ENCODE peak calls at places on chromosome 5, in four cellular contexts. K is HepG2, X is K562, G is HCT116. Z is an unnamed sample.
A peak's percentile ranks its signal among the peaks of the same experiment; 100 is the strongest.

GRCh38 chr5:158874814-158875213 is 224.9 kb downstream of the EBF1 start:
- DNase-seq in G (no peak), K (no peak), X (no peak), Z (no peak)

GRCh38 chr5:93395010-93395409 is 186.0 kb downstream of the NR2F1-AS1 start:
- DNase-seq in K (no peak), X (no peak), G (no peak), Z (no peak)

GRCh38 chr5:138180183-138180782 is 1.4 kb downstream of the KIF20A start:
- DNase-seq in X (peak; percentile 48), G (peak; percentile 52), K (peak; percentile 73), Z (no peak)

GRCh38 chr5:126755593-126755992 is 21.3 kb upstream of the LMNB1 start:
- DNase-seq in K (no peak), X (no peak), G (no peak), Z (no peak)

GRCh38 chr5:43281840-43282658 is 31.2 kb downstream of the HMGCS1 start:
- DNase-seq in K (no peak), G (no peak), X (peak; percentile 61), Z (no peak)

GRCh38 chr5:69309380-69309779 is 23.2 kb downstream of the CCDC125 start:
- DNase-seq in X (no peak), K (no peak), G (no peak), Z (no peak)

GRCh38 chr5:76709762-76710161 is 6.2 kb upstream of the F2R start:
- DNase-seq in X (no peak), G (no peak), K (no peak), Z (no peak)

GRCh38 chr5:91357806-91358205 is 25.3 kb downstream of the ARRDC3 start:
- DNase-seq in G (no peak), X (no peak), K (no peak), Z (no peak)

GRCh38 chr5:132053483-132053882 is 7.0 kb upstream of the IL3 start:
- DNase-seq in K (no peak), G (no peak), X (no peak), Z (no peak)

GRCh38 chr5:157143127-157143959 is 678 bp upstream of the MED7 start:
- DNase-seq in X (peak; percentile 27), G (no peak), K (no peak), Z (no peak)

GRCh38 chr5:60492958-60493357 is 207.0 kb downstream of the DEPDC1B start:
- DNase-seq in X (no peak), G (no peak), K (peak; percentile 85), Z (no peak)

GRCh38 chr5:43631182-43631910 is 28.4 kb downstream of the NNT start:
- DNase-seq in G (peak; percentile 69), X (peak; percentile 75), K (peak; percentile 71), Z (peak; percentile 54)

GRCh38 chr5:137580030-137580429 is 80.9 kb upstream of the SPOCK1 start:
- DNase-seq in X (no peak), K (no peak), G (no peak), Z (peak; percentile 44)

GRCh38 chr5:111227805-111228204 is 3.6 kb downstream of the CAMK4 start:
- DNase-seq in G (no peak), X (no peak), K (no peak), Z (no peak)

GRCh38 chr5:180099733-180100611 is 28.4 kb upstream of the RNF130 start:
- DNase-seq in X (no peak), G (no peak), K (no peak), Z (no peak)

DNA sequence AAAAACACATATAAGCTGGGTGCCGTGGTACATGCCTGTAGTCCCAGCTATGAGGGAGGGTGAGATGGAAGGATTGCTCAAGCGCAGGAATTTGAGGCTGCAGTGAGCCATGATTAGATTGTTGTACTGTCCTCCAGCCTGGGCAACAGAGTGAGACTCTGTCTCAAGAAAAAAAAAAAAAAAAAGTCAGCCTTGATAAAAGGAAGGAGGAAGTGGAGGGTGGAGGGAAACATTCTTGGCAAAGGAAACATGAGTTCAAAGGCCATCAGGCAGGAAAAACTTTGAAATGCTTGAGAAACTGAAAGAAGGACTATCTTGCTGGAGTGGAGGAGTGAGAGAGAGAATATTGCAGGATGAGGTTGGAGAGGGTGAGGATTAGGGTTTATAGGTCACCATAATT is 18.3 kb upstream of the ANKHD1 start:
- DNase-seq in X (no peak), K (no peak), G (no peak), Z (no peak)
- TF ChIP-seq SRF in X (no peak), K (no peak), G (no peak), Z (no peak)

DNA sequence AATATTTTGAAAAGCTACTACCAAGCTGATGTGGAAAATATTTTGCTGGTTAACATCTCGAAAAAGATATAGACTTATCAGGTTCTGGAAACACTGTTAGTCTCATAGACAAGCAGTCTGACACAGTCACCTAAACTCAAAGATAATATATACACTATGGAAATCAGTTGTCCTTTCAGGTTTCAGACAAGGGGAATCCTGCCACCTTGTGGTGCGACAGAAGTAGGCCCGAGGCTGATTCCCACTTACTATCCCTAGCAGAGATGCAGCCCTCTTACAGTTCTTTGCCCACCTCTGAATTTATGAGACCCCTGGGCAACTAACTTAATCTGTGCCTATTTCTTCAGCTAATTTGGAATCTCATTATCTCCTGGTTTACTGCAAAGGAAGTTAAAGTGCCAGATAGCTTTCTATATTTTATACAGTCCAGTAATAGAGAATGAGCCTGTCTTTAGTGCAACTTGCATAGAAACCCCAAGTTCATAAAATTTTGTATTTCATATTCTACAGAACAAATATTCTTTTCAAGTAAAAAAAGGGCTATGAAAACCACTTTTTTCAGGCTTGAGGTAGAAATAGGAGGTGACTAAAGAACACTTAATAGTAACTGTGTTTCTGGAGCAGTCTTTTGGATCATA is 16.9 kb downstream of the RAD1 start:
- DNase-seq in G (peak; percentile 44), X (peak; percentile 69), K (peak; percentile 56), Z (peak; percentile 10)
- TF ChIP-seq SRF in G (no peak), X (no peak), K (no peak), Z (no peak)

DNA sequence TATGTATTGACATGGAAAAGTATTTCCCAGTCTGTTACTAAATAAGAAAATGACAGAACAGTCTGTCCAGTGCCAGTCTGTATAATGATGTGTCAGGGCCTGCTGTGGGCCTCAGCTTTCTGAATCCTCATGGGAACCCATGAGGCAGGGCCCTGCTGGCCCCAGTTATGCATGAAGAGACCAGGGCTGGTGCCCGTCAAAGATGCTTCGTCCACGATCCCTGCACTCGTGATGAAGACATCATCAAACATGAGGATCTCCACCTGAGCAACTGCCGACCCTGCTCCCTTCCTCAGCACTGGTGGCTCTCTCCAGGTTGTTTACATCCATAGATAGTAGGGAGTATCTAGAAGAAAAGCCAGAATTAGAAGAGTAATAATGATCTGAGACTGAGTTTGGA is 52.5 kb downstream of the ICE1 start:
- DNase-seq in K (no peak), G (no peak), X (no peak), Z (no peak)
- TF ChIP-seq SRF in K (no peak), G (no peak), X (no peak), Z (no peak)

GRCh38 chr5:44911501-44911900 is 102.8 kb downstream of the MRPS30 start:
- DNase-seq in X (no peak), K (no peak), G (no peak), Z (no peak)
- TF ChIP-seq SRF in X (no peak), K (no peak), G (no peak), Z (no peak)

GRCh38 chr5:150113047-150113744 is 26.8 kb upstream of the CSF1R start:
- DNase-seq in G (no peak), K (no peak), X (peak; percentile 65), Z (peak; percentile 52)
- TF ChIP-seq SRF in G (no peak), K (no peak), X (no peak), Z (no peak)

DNA sequence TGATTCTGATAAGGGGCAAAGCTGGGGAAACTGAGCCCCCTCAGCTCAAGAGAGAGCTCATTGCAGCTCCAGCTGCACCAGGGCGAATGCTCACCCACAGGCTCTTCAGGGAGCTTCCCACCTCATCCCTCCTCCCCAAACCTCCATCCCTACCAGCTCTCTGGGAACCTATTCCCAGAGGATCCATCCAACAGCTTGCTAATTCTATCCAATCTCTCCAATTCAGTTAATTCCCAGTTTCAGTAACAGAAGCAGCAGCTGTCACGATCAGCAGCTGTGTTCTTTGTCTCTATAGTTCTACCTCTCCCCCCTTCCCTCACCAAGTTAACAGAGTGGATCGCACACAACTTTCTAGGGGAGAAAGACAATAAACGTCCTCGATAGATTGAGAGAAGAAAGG is 135.5 kb upstream of the EFNA5 start:
- DNase-seq in K (no peak), X (no peak), G (no peak), Z (no peak)
- TF ChIP-seq SRF in K (no peak), X (no peak), G (no peak), Z (no peak)